ENCODE peak calls at places on chromosomes 1 and 21, in six cellular contexts. U, O, P, X, D and N are unnamed samples.

GRCh38 chr1:109642610-109643009 is 13.3 kb upstream of the GSTM4 start:
- DNase-seq in X (no peak), P (no peak), U (no peak), D (no peak), O (no peak), N (peak)

GRCh38 chr1:206608108-206608698 is 4.1 kb downstream of the EIF2D start:
- DNase-seq in U (peak), P (peak), X (peak), O (peak), D (peak), N (peak)

GRCh38 chr1:1135339-1136111 is 19.6 kb upstream of the C1orf159 start:
- DNase-seq in X (peak), O (no peak), P (no peak), U (no peak), D (no peak), N (no peak)

GRCh38 chr1:1196431-1197187 is 9.8 kb downstream of the TNFRSF18 start:
- DNase-seq in P (peak), D (no peak), U (no peak), X (no peak), O (no peak), N (no peak)

GRCh38 chr1:3923378-3924185 is 23.5 kb upstream of the C1orf174 start:
- DNase-seq in D (no peak), O (no peak), P (no peak), U (no peak), X (no peak), N (no peak)

GRCh38 chr1:62381831-62382505 is 54.9 kb upstream of the USP1 start:
- DNase-seq in X (no peak), U (no peak), O (no peak), P (no peak), D (no peak), N (peak)

GRCh38 chr1:115782571-115783281 is 14.2 kb upstream of the CASQ2 start:
- DNase-seq in P (no peak), O (peak), U (peak), X (peak), D (peak), N (peak)

GRCh38 chr1:235657747-235658526 is 8.4 kb upstream of the GNG4 start:
- DNase-seq in O (no peak), X (no peak), U (no peak), P (no peak), D (no peak), N (no peak)

GRCh38 chr1:244180256-244180655 is 129.2 kb downstream of the ZBTB18 start:
- DNase-seq in O (no peak), U (no peak), P (no peak), D (no peak), X (no peak), N (no peak)

GRCh38 chr21:28832013-28832714 is 160.5 kb downstream of the LTN1 start:
- DNase-seq in D (peak), O (no peak), X (no peak), P (no peak), U (peak), N (peak)

GRCh38 chr21:29524055-29524454 is 225.3 kb downstream of the BACH1 start:
- DNase-seq in U (no peak), P (no peak), D (no peak), O (no peak), X (no peak), N (no peak)

GRCh38 chr1:34549199-34549598 is 205.6 kb upstream of the GJB5 start:
- DNase-seq in U (no peak), D (peak), P (no peak), O (peak), X (peak), N (peak)

GRCh38 chr1:18530567-18531502 is 50.1 kb downstream of the KLHDC7A start:
- DNase-seq in D (peak), X (peak), P (peak), O (peak), U (no peak), N (no peak)

GRCh38 chr1:175874081-175874480 is 130.7 kb upstream of the TNR start:
- DNase-seq in U (no peak), O (no peak), D (peak), P (no peak), X (no peak), N (no peak)

GRCh38 chr1:196380311-196380710 is 227.9 kb downstream of the KCNT2 start:
- DNase-seq in O (no peak), U (no peak), P (no peak), X (no peak), D (no peak), N (peak)

GRCh38 chr21:45999581-46000181 is 18.1 kb downstream of the COL6A1 start:
- DNase-seq in U (no peak), O (no peak), X (no peak), P (no peak), D (no peak), N (peak)

GRCh38 chr1:152953761-152954160 is 6.8 kb downstream of the SPRR5 start:
- DNase-seq in X (no peak), D (no peak), P (no peak), U (no peak), O (no peak), N (no peak)

GRCh38 chr1:32702599-32703478 is at the start of gene SYNC:
- DNase-seq in O (no peak), U (no peak), P (peak), X (peak), D (peak), N (peak)

GRCh38 chr1:3597599-3597964 is 13.7 kb downstream of the MEGF6 start:
- DNase-seq in O (no peak), U (no peak), D (no peak), P (no peak), X (no peak), N (no peak)

GRCh38 chr1:9271861-9272595 is 20.7 kb upstream of the SPSB1 start:
- DNase-seq in X (no peak), P (no peak), D (no peak), O (no peak), U (no peak), N (no peak)

GRCh38 chr1:209549384-209550001 is 34.0 kb upstream of the CAMK1G start:
- DNase-seq in D (no peak), O (no peak), U (no peak), P (peak), X (peak), N (no peak)

GRCh38 chr1:17309701-17310640 is 2.0 kb downstream of the PADI4 start:
- DNase-seq in X (no peak), P (no peak), U (no peak), O (no peak), D (no peak), N (no peak)

GRCh38 chr1:9539165-9539828 is at the start of gene SLC25A33:
- DNase-seq in U (peak), D (peak), X (peak), P (peak), O (peak), N (peak)

GRCh38 chr21:9763306-9763705 is 758.1 kb upstream of the TPTE start:
- DNase-seq in U (no peak), P (no peak), D (no peak), X (no peak), O (no peak), N (no peak)

DNA sequence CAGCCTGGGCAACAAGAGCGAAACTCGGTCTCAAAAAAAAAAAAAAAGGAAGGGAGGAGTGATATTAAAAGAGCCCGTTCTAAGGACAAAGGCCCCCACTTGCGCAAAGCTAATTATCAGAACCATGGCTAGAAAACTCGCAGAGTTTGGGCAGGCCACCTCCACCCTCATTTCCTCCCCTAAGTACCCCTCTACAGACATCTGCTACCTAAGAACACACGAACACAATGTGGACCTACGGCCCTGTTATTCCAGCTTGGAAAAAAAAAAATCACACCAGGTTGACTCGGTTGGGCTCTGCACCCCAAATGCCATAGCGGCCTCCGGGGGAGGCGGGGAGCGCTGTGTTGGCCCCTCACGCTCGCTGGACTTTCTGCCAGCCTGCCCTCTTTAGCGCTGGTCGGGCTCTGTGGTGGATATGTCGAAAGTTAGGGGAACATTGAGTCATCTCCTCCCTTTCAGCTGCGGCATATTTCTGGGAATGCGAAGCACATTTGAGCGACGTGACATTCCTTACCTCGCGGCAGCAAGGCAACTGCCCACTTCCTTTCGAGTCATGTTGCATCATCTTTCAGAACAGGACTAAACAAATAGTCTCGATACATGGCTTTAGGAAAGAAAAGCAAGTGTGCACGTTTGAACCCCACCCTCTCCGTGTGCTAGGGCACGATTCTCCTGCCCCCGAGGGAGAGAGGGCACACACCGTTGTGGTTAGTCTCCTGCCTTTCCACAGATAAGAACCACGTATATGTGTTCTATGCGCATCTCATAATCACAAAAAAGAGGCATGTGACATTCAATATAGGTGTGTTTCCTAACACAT is 106.1 kb upstream of the SLC45A1 start:
- DNase-seq in O (peak), D (peak), X (no peak), P (no peak), U (no peak), N (peak)
- TF ChIP-seq EZH2phosphoT487 in O (no peak), D (no peak), X (no peak), P (no peak), U (no peak), N (no peak)

GRCh38 chr1:202600432-202601041 is 109.7 kb downstream of the SYT2 start:
- DNase-seq in X (no peak), U (no peak), D (no peak), P (no peak), O (no peak), N (no peak)

GRCh38 chr1:202599669-202600431 is 110.4 kb downstream of the SYT2 start:
- DNase-seq in P (peak), U (peak), D (peak), X (peak), O (peak), N (peak)

GRCh38 chr1:202605515-202605914 is 104.7 kb downstream of the SYT2 start:
- DNase-seq in O (no peak), X (no peak), U (no peak), D (no peak), P (no peak), N (no peak)
- H3K9ac ChIP-seq in O (no peak), X (no peak), U (no peak), D (no peak), P (no peak), N (no peak)

GRCh38 chr1:167601442-167602380 is 28.3 kb upstream of the RCSD1 start:
- DNase-seq in X (no peak), U (no peak), D (no peak), P (peak), O (no peak), N (no peak)
- TF ChIP-seq EZH2phosphoT487 in X (no peak), U (no peak), D (no peak), P (no peak), O (no peak), N (no peak)

DNA sequence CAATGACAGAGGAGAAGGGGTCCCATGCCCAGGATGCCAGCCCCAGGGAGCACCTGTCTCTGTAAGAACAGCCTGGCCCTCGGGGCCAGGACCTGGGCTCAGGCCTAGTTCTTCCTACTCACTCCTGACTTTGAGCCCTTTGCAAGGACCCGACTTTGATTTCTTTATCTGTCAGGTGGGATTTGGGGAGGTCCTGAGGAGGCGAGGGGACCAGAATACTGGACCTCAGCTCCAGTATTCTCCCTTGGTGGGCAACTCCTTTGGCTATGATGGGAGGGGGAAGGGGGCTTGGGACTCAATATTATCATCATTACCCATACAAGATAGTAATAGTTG is 18.1 kb downstream of the KCNQ4 start:
- DNase-seq in U (no peak), D (no peak), X (no peak), O (no peak), P (no peak), N (no peak)
- H3K9ac ChIP-seq in U (no peak), D (no peak), X (no peak), O (no peak), P (peak), N (peak)

DNA sequence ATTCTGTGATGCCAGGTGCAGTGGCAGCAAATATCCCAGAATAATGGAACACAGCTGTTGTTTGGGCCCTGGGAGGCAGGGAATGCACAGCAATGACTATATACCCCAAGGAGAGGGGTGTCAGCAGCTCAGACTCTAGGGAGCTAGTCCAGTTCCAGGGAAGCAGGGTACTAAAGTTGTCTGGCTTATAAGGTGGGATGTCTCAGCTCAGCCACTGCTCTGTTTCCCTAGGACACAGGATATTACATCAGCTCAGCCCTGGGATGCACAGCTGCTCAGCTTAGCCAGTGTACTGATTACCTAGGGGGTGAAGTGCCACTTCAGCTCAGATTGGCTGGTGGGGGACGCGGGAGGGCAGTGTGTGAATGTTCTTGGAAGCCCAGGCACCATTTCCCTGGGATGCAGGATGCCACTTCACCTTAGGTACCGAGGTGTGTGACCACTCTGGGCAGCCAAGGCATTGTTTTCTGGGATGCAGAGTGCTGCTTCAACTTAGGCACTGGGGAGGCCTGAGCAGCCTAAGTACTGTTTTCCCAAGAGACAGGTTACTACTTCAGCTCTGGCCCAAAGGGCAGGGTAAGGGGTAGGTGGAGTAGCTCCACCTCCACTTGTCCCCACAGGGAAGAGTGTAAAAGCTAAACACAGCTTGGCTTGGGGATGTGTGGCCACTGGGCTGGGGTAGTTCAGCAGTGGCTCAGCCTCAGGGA is 59.4 kb downstream of the DIPK1A start:
- DNase-seq in U (no peak), D (no peak), O (no peak), P (no peak), X (no peak), N (no peak)
- TF ChIP-seq EZH2phosphoT487 in U (no peak), D (no peak), O (no peak), P (no peak), X (no peak), N (no peak)